ENCODE peak calls at places on chromosomes 7 and 10, in four cellular contexts. R is breast epithelium, J is body of pancreas, I is fibroblast of lung. C is an unnamed sample. For H3K9me3, the result is how much of the 10 kb centered on the place peaks cover.

GRCh38 chr7:28579571-28579970 is 167.3 kb downstream of the CREB5 start:
- DNase-seq in J (no peak), I (peak), R (no peak), C (no peak)

GRCh38 chr10:248307-248706 is 113.1 kb downstream of the ZMYND11 start:
- DNase-seq in R (no peak), I (peak), J (no peak), C (no peak)

GRCh38 chr7:112116894-112117293 is 89.3 kb downstream of the DOCK4 start:
- DNase-seq in I (no peak), R (no peak), J (no peak), C (no peak)

GRCh38 chr7:134632937-134633540 is 13.6 kb upstream of the BPGM start:
- DNase-seq in R (no peak), I (peak), J (peak), C (no peak)

GRCh38 chr10:110833941-110834621 is 37.6 kb upstream of the PDCD4 start:
- DNase-seq in R (no peak), J (peak), I (no peak), C (no peak)

GRCh38 chr10:17237915-17238444 is 9.9 kb downstream of the VIM start:
- DNase-seq in J (no peak), I (peak), R (no peak), C (no peak)

GRCh38 chr10:70296406-70296899 is 12.6 kb upstream of the NPFFR1 start:
- DNase-seq in I (peak), R (peak), J (peak), C (peak)

GRCh38 chr7:124718032-124718766 is 47.4 kb downstream of the GPR37 start:
- DNase-seq in R (no peak), J (no peak), I (peak), C (no peak)

GRCh38 chr7:12131122-12131521 is 80.0 kb upstream of the TMEM106B start:
- DNase-seq in R (no peak), I (no peak), J (no peak), C (no peak)

GRCh38 chr10:89403043-89403442 is 10.6 kb downstream of the IFIT1 start:
- DNase-seq in I (no peak), J (no peak), R (no peak), C (no peak)

GRCh38 chr7:92751902-92752901 is 84.2 kb downstream of the CDK6 start:
- DNase-seq in I (peak), J (no peak), R (no peak), C (no peak)

GRCh38 chr10:34866848-34867247 is 51.8 kb upstream of the PARD3 start:
- DNase-seq in I (no peak), J (peak), R (no peak), C (peak)

GRCh38 chr7:130948913-130949312 is 214.9 kb upstream of the KLF14 start:
- DNase-seq in R (no peak), J (no peak), I (no peak), C (no peak)

GRCh38 chr7:47609803-47610452 is 28.0 kb upstream of the TNS3 start:
- DNase-seq in I (peak), J (no peak), R (no peak), C (no peak)

GRCh38 chr10:7512487-7512886 is 101.7 kb upstream of the SFMBT2 start:
- DNase-seq in J (peak), R (no peak), I (no peak), C (no peak)

GRCh38 chr7:1058311-1058710 is 14.0 kb downstream of the GPR146 start:
- DNase-seq in J (no peak), I (no peak), R (no peak), C (no peak)

GRCh38 chr7:96354881-96355280 is 33.0 kb upstream of the SLC25A13 start:
- DNase-seq in J (no peak), I (no peak), R (no peak), C (no peak)

GRCh38 chr7:98396768-98397167 is 4.1 kb downstream of the BAIAP2L1 start:
- DNase-seq in J (no peak), I (no peak), R (no peak), C (no peak)

GRCh38 chr7:29033584-29033983 is 75.5 kb upstream of the TRIL start:
- DNase-seq in R (no peak), I (no peak), J (no peak), C (no peak)

GRCh38 chr10:63407136-63407662 is 58.6 kb downstream of the JMJD1C start:
- DNase-seq in R (no peak), J (no peak), I (no peak), C (no peak)

GRCh38 chr10:14326581-14326980 is 4.1 kb downstream of the FRMD4A start:
- DNase-seq in J (no peak), R (no peak), I (peak), C (no peak)

GRCh38 chr10:43105119-43105792 is 28.4 kb downstream of the RET start:
- DNase-seq in I (peak), J (peak), R (peak), C (peak)

GRCh38 chr10:114525368-114525949 is 121.2 kb upstream of the AFAP1L2 start:
- DNase-seq in I (no peak), J (no peak), R (no peak), C (no peak)

GRCh38 chr10:131729361-131729760 is 171.4 kb upstream of the PPP2R2D start:
- DNase-seq in I (no peak), R (peak), J (no peak), C (peak)

GRCh38 chr7:135151162-135151932 is 3.5 kb downstream of the TMEM140 start:
- DNase-seq in I (no peak), J (no peak), R (no peak), C (no peak)

GRCh38 chr7:93359520-93360198 is 127.5 kb downstream of the VPS50 start:
- DNase-seq in I (no peak), R (no peak), J (no peak), C (no peak)

GRCh38 chr7:45295222-45295621 is 137.6 kb downstream of the RAMP3 start:
- DNase-seq in I (no peak), J (no peak), R (no peak), C (no peak)

GRCh38 chr10:44316187-44316921 is 68.5 kb downstream of the CXCL12 start:
- DNase-seq in I (no peak), J (peak), R (no peak), C (no peak)

GRCh38 chr10:97517778-97518561 is 19.2 kb downstream of the UBTD1 start:
- DNase-seq in I (peak), R (no peak), J (no peak), C (no peak)

GRCh38 chr10:104304346-104304745 is 33.9 kb downstream of the ITPRIP start:
- DNase-seq in R (no peak), J (no peak), I (no peak), C (no peak)

GRCh38 chr7:77651544-77652162 is 44.6 kb upstream of the RSBN1L start:
- DNase-seq in J (peak), R (no peak), I (peak), C (no peak)

GRCh38 chr7:17706734-17707133 is 233.6 kb downstream of the SNX13 start:
- DNase-seq in J (peak), I (peak), R (no peak), C (peak)

GRCh38 chr10:12337407-12337806 is 11.9 kb upstream of the CAMK1D start:
- DNase-seq in J (no peak), R (no peak), I (peak), C (no peak)

GRCh38 chr10:12337973-12338372 is 11.4 kb upstream of the CAMK1D start:
- DNase-seq in J (no peak), R (no peak), I (peak), C (no peak)

GRCh38 chr10:12333382-12334185 is 15.8 kb upstream of the CAMK1D start:
- DNase-seq in J (peak), I (peak), R (peak), C (peak)

GRCh38 chr10:12334186-12334530 is 15.2 kb upstream of the CAMK1D start:
- DNase-seq in R (no peak), I (no peak), J (no peak), C (no peak)

DNA sequence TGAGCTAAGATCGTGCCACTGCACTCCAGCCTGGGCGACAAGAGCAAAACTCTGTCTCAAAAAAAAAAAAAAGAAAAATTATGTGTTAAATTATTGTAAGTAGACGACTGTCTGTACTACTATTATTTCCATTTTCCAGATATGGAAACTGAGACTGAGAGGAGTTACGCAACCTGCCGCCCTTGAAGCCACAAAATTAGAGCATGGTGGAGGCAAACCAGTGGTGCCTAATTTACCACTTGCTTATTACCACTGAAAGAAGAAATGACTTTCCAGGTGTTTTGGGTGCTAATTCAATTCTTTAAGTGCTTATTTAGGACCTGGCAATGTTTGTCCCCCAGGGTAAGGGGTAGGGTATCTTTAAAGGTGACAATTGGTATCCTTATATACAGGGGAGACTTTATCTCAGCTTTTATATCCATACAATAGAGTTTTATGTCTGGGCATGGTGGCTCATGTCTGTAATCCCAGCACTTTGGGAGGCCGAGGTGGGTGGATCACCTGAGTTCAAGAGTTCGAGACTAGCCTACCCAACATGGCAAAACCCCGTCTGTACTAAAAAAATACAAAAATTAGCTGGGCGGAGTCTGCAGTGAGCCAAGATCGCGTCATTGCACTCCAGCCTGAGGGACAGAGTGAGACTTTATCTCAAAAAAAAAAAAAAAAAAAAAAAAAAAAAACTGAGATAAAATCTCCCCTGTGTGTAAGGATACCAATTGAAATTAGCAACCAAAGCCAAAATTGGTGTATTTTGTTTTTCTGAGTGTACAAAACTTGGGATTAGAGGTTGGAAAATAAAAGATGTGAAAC is 16.6 kb upstream of the CAMK1D start:
- DNase-seq in R (no peak), I (peak), J (no peak), C (peak)
- H3K27ac ChIP-seq in R (peak), I (peak), J (peak), C (peak)

DNA sequence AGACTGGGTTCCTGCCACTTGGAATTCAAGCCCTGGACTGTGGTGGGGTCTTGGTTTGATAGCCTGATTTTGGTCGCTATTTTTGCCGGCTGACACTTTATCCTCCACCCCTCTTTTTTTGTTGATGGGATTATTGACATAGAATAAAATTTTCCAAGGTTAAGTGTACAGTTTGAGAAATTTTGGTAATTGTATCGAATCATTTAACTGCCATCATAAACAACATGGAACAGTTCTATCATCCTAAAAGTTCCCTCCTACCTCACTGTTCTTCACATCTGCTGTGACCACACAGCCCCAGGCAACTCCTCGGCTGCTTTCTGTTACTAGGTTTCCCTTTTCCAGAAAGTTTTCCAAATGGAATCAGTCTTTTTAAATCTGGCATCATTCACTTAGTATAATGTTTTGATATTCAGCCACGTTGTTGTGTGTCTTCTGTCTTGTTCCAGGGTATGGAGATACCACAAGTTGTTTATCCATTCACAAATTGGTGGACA is 50.6 kb upstream of the STEAP1B start:
- DNase-seq in J (no peak), R (no peak), I (no peak), C (no peak)
- H3K4me3 ChIP-seq in J (no peak), R (peak), I (no peak), C (no peak)

GRCh38 chr7:64504581-64505120 is 58.2 kb downstream of the ZNF680 start:
- DNase-seq in R (no peak), I (peak), J (no peak), C (no peak)
- H3K9me3 ChIP-seq in R (under half), I (under half), J (under half), C (under half)

GRCh38 chr10:71548494-71548846 is 151.8 kb downstream of the CDH23 start:
- DNase-seq in J (no peak), I (no peak), R (no peak), C (peak)

GRCh38 chr10:71547290-71547689 is 150.6 kb downstream of the CDH23 start:
- DNase-seq in J (no peak), I (no peak), R (no peak), C (no peak)

GRCh38 chr10:71546220-71546619 is 149.5 kb downstream of the CDH23 start:
- DNase-seq in I (no peak), R (no peak), J (no peak), C (no peak)

GRCh38 chr10:71545001-71545400 is 148.3 kb downstream of the CDH23 start:
- DNase-seq in R (no peak), J (no peak), I (no peak), C (no peak)

DNA sequence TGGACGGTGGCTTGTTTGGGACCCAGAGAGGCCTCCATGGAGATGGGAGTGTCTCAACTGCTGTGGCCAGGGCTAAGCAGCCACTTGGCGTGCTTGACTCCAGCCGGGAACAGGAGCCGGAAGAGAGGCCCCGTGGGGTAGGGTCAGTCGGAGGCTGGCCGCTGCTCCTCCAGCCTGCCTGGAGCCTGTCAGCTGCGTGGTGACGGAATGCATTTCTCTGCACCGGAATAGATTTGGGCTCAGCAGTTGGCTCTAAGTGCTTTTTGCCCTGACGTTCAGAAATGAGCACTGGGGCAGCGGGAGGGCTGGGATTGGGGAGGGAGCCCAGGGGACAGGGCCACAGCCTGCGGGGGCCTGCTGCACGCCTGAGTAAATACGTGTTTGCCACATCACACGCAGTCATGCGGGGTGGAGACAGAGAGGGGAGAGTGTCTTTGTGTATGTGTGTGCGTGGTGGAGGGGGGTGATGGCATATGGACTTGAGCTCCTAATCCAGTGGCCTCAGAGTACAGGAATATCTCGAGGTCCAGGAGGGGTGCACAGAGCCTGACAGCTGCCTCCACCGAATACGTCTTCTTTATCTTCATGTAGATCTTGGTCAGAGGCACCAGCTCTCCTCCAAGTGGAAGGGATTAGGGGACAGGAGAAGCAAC is 151.2 kb downstream of the CDH23 start:
- DNase-seq in I (peak), R (no peak), J (peak), C (peak)
- H3K27ac ChIP-seq in I (no peak), R (no peak), J (no peak), C (no peak)

GRCh38 chr10:29470843-29471482 is 163.8 kb downstream of the SVIL start:
- DNase-seq in R (no peak), I (peak), J (no peak), C (peak)
- H3K4me3 ChIP-seq in R (no peak), I (no peak), J (no peak), C (no peak)

DNA sequence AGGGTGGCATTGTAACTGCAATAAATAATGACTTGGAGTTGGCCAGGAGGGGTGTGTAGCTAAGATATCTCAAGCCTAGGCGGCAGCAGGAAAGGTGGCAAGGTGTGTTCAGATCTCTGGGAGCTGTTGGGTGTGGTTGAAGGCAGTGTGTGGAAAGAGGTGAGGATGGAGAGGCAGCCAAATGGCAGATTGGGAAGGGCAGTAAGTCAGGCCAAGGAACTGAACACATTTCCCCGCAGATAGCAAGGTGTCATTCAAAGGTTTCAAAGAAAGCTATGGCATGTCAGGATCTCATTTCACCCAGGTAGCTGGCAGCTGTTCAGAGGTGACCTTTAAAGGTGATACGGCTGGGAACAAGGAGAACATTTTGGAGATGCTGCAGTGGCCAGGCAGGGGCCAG is 586.0 kb upstream of the MGMT start:
- DNase-seq in J (no peak), I (no peak), R (no peak), C (no peak)
- H3K9me3 ChIP-seq in J (under half), I (under half), R (under half), C (under half)

C was measured in adrenal gland.